ENCODE peak calls at places on chromosomes 1 and 21, in six cellular contexts. One of them, this sample, is unnamed.

GRCh38 chr1:183103141-183103540 is 79.9 kb downstream of the LAMC1 start:
- DNase-seq in GM23338: peak; percentile 21
- DNase-seq in PC-9: no peak
- DNase-seq in GM23248: no peak
- DNase-seq in hepatocyte: no peak
- DNase-seq in HCT116: no peak
- DNase-seq in this sample: no peak

GRCh38 chr1:62355095-62355494 is 35.9 kb upstream of the KANK4 start:
- DNase-seq in GM23338: no peak
- DNase-seq in PC-9: no peak
- DNase-seq in GM23248: peak; percentile 49
- DNase-seq in hepatocyte: no peak
- DNase-seq in HCT116: no peak
- DNase-seq in this sample: no peak

GRCh38 chr1:84505167-84506001 is 802 bp upstream of the SPATA1 start:
- DNase-seq in GM23338: peak; percentile 74
- DNase-seq in PC-9: peak; percentile 61
- DNase-seq in GM23248: peak; percentile 90
- DNase-seq in hepatocyte: peak; percentile 83
- DNase-seq in HCT116: no peak
- DNase-seq in this sample: peak; percentile 65

GRCh38 chr1:37670133-37670532 is 22.2 kb upstream of the CDCA8 start:
- DNase-seq in GM23338: no peak
- DNase-seq in PC-9: no peak
- DNase-seq in GM23248: no peak
- DNase-seq in hepatocyte: no peak
- DNase-seq in HCT116: no peak
- DNase-seq in this sample: no peak

GRCh38 chr21:17611414-17612022 is 1.2 kb downstream of the BTG3 start:
- DNase-seq in GM23338: peak; percentile 80
- DNase-seq in PC-9: peak; percentile 73
- DNase-seq in GM23248: peak; percentile 97
- DNase-seq in hepatocyte: peak; percentile 94
- DNase-seq in HCT116: peak; percentile 74
- DNase-seq in this sample: peak; percentile 85

GRCh38 chr1:234154320-234155251 is 218.7 kb upstream of the COA6 start:
- DNase-seq in GM23338: peak; percentile 95
- DNase-seq in PC-9: peak; percentile 59
- DNase-seq in GM23248: peak; percentile 82
- DNase-seq in hepatocyte: peak; percentile 77
- DNase-seq in HCT116: peak; percentile 70
- DNase-seq in this sample: peak; percentile 65

GRCh38 chr1:2025491-2025981 is 6.4 kb downstream of the GABRD start:
- DNase-seq in GM23338: no peak
- DNase-seq in PC-9: no peak
- DNase-seq in GM23248: no peak
- DNase-seq in hepatocyte: no peak
- DNase-seq in HCT116: no peak
- DNase-seq in this sample: no peak

GRCh38 chr1:116414364-116414763 is 41.3 kb downstream of the ATP1A1 start:
- DNase-seq in GM23338: no peak
- DNase-seq in PC-9: no peak
- DNase-seq in GM23248: no peak
- DNase-seq in hepatocyte: no peak
- DNase-seq in HCT116: no peak
- DNase-seq in this sample: no peak

GRCh38 chr1:109347511-109347910 is 40.7 kb upstream of the MYBPHL start:
- DNase-seq in GM23338: no peak
- DNase-seq in PC-9: no peak
- DNase-seq in GM23248: no peak
- DNase-seq in hepatocyte: no peak
- DNase-seq in HCT116: no peak
- DNase-seq in this sample: no peak

GRCh38 chr21:35026153-35026499 is 23.0 kb downstream of the RUNX1 start:
- DNase-seq in GM23338: no peak
- DNase-seq in PC-9: no peak
- DNase-seq in GM23248: no peak
- DNase-seq in hepatocyte: no peak
- DNase-seq in HCT116: no peak
- DNase-seq in this sample: no peak

GRCh38 chr1:37353871-37354270 is 120.5 kb upstream of the ZC3H12A start:
- DNase-seq in GM23338: no peak
- DNase-seq in PC-9: no peak
- DNase-seq in GM23248: no peak
- DNase-seq in hepatocyte: no peak
- DNase-seq in HCT116: no peak
- DNase-seq in this sample: no peak

GRCh38 chr1:47692196-47692595 is 254.4 kb downstream of the FOXD2 start:
- DNase-seq in GM23338: no peak
- DNase-seq in PC-9: no peak
- DNase-seq in GM23248: no peak
- DNase-seq in hepatocyte: no peak
- DNase-seq in HCT116: no peak
- DNase-seq in this sample: no peak

GRCh38 chr1:202471246-202471645 is 122.7 kb downstream of the PPP1R12B start:
- DNase-seq in GM23338: no peak
- DNase-seq in PC-9: no peak
- DNase-seq in GM23248: no peak
- DNase-seq in hepatocyte: no peak
- DNase-seq in HCT116: no peak
- DNase-seq in this sample: no peak

GRCh38 chr1:159949123-159949522 is 3.7 kb upstream of the IGSF9 start:
- DNase-seq in GM23338: no peak
- DNase-seq in PC-9: no peak
- DNase-seq in GM23248: no peak
- DNase-seq in hepatocyte: no peak
- DNase-seq in HCT116: no peak
- DNase-seq in this sample: no peak

GRCh38 chr1:223483511-223483910 is 90.3 kb downstream of the CCDC185 start:
- DNase-seq in GM23338: no peak
- DNase-seq in PC-9: no peak
- DNase-seq in GM23248: no peak
- DNase-seq in hepatocyte: no peak
- DNase-seq in HCT116: no peak
- DNase-seq in this sample: no peak

GRCh38 chr1:173095632-173096031 is 44.9 kb upstream of the TNFSF18 start:
- DNase-seq in GM23338: no peak
- DNase-seq in PC-9: no peak
- DNase-seq in GM23248: peak; percentile 92
- DNase-seq in hepatocyte: no peak
- DNase-seq in HCT116: no peak
- DNase-seq in this sample: no peak

GRCh38 chr21:41752231-41752681 is 14.6 kb downstream of the RIPK4 start:
- DNase-seq in GM23338: no peak
- DNase-seq in PC-9: peak; percentile 68
- DNase-seq in GM23248: peak; percentile 91
- DNase-seq in hepatocyte: peak; percentile 48
- DNase-seq in HCT116: no peak
- DNase-seq in this sample: no peak

GRCh38 chr1:24438423-24438901 is 22.9 kb downstream of the NIPAL3 start:
- DNase-seq in GM23338: peak; percentile 29
- DNase-seq in PC-9: no peak
- DNase-seq in GM23248: peak; percentile 25
- DNase-seq in hepatocyte: no peak
- DNase-seq in HCT116: no peak
- DNase-seq in this sample: no peak

GRCh38 chr1:182175340-182176068 is 114.0 kb upstream of the ZNF648 start:
- DNase-seq in GM23338: no peak
- DNase-seq in PC-9: peak; percentile 95
- DNase-seq in GM23248: no peak
- DNase-seq in hepatocyte: peak; percentile 53
- DNase-seq in HCT116: no peak
- DNase-seq in this sample: no peak

GRCh38 chr1:94438692-94439276 is 20.6 kb downstream of the ABCD3 start:
- DNase-seq in GM23338: no peak
- DNase-seq in PC-9: no peak
- DNase-seq in GM23248: peak; percentile 30
- DNase-seq in hepatocyte: no peak
- DNase-seq in HCT116: no peak
- DNase-seq in this sample: no peak

GRCh38 chr21:36321325-36322082 is 1.5 kb downstream of the MORC3 start:
- DNase-seq in GM23338: peak; percentile 66
- DNase-seq in PC-9: no peak
- DNase-seq in GM23248: peak; percentile 54
- DNase-seq in hepatocyte: peak; percentile 13
- DNase-seq in HCT116: no peak
- DNase-seq in this sample: peak; percentile 38

GRCh38 chr1:225446298-225446941 is 18.6 kb upstream of the LBR start:
- DNase-seq in GM23338: no peak
- DNase-seq in PC-9: no peak
- DNase-seq in GM23248: no peak
- DNase-seq in hepatocyte: no peak
- DNase-seq in HCT116: no peak
- DNase-seq in this sample: no peak
- H3K9me2 ChIP-seq in GM23338: no peaks in the 10 kb centered on the region
- H3K9me2 ChIP-seq in PC-9: no peaks in the 10 kb centered on the region
- H3K9me2 ChIP-seq in GM23248: no peaks in the 10 kb centered on the region
- H3K9me2 ChIP-seq in hepatocyte: no peaks in the 10 kb centered on the region
- H3K9me2 ChIP-seq in HCT116: no peaks in the 10 kb centered on the region
- H3K9me2 ChIP-seq in this sample: no peaks in the 10 kb centered on the region

GRCh38 chr1:21301794-21302440 is 11.7 kb upstream of the ECE1 start:
- DNase-seq in GM23338: no peak
- DNase-seq in PC-9: no peak
- DNase-seq in GM23248: no peak
- DNase-seq in hepatocyte: no peak
- DNase-seq in HCT116: no peak
- DNase-seq in this sample: no peak
- H3K9me2 ChIP-seq in GM23338: no peaks in the 10 kb centered on the region
- H3K9me2 ChIP-seq in PC-9: no peaks in the 10 kb centered on the region
- H3K9me2 ChIP-seq in GM23248: no peaks in the 10 kb centered on the region
- H3K9me2 ChIP-seq in hepatocyte: no peaks in the 10 kb centered on the region
- H3K9me2 ChIP-seq in HCT116: no peaks in the 10 kb centered on the region
- H3K9me2 ChIP-seq in this sample: no peaks in the 10 kb centered on the region

DNA sequence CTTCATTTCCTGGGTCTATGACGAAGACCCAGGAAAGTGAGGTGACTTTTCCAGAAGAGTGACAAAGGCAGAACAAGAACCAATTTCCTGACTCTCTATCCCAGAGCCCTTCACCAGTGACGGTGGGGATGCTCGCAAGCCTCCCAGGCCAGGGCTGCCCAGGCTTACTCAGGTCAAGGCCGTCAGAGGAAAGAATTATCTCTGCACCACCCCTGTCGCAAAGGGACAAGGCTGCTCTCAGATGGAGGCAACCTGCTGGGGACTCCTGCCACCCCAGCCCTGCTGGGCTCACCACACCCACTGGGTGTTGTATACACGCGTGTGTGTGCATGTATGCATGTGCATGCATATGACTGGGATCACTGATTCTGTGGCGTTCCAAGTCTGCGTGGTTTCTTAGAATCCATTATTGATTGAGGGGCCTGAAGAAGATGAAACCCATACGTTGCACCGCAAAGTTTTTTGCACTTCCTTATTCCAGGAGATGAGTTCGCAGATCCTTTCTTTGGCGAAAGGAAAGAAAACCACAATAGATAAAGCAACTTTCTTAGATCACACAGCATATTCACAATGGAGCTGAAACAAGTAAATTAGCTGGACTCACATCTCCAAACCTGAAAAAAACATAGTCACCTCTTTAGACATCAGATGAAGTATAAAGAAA is 255.8 kb downstream of the RHOU start:
- DNase-seq in GM23338: no peak
- DNase-seq in PC-9: no peak
- DNase-seq in GM23248: no peak
- DNase-seq in hepatocyte: no peak
- DNase-seq in HCT116: no peak
- DNase-seq in this sample: no peak
- H3K9me2 ChIP-seq in GM23338: peaks cover 13% of the 10 kb centered on the region
- H3K9me2 ChIP-seq in PC-9: no peaks in the 10 kb centered on the region
- H3K9me2 ChIP-seq in GM23248: no peaks in the 10 kb centered on the region
- H3K9me2 ChIP-seq in hepatocyte: no peaks in the 10 kb centered on the region
- H3K9me2 ChIP-seq in HCT116: no peaks in the 10 kb centered on the region
- H3K9me2 ChIP-seq in this sample: no peaks in the 10 kb centered on the region

GRCh38 chr21:22138297-22139016 is 1140.2 kb downstream of the NCAM2 start:
- DNase-seq in GM23338: no peak
- DNase-seq in PC-9: no peak
- DNase-seq in GM23248: no peak
- DNase-seq in hepatocyte: no peak
- DNase-seq in HCT116: no peak
- DNase-seq in this sample: no peak

GRCh38 chr21:22136770-22137169 is 1138.6 kb downstream of the NCAM2 start:
- DNase-seq in GM23338: no peak
- DNase-seq in PC-9: no peak
- DNase-seq in GM23248: no peak
- DNase-seq in hepatocyte: no peak
- DNase-seq in HCT116: no peak
- DNase-seq in this sample: no peak
- H3K9me2 ChIP-seq in GM23338: no peaks in the 10 kb centered on the region
- H3K9me2 ChIP-seq in PC-9: no peaks in the 10 kb centered on the region
- H3K9me2 ChIP-seq in GM23248: no peaks in the 10 kb centered on the region
- H3K9me2 ChIP-seq in hepatocyte: no peaks in the 10 kb centered on the region
- H3K9me2 ChIP-seq in HCT116: no peaks in the 10 kb centered on the region
- H3K9me2 ChIP-seq in this sample: no peaks in the 10 kb centered on the region

DNA sequence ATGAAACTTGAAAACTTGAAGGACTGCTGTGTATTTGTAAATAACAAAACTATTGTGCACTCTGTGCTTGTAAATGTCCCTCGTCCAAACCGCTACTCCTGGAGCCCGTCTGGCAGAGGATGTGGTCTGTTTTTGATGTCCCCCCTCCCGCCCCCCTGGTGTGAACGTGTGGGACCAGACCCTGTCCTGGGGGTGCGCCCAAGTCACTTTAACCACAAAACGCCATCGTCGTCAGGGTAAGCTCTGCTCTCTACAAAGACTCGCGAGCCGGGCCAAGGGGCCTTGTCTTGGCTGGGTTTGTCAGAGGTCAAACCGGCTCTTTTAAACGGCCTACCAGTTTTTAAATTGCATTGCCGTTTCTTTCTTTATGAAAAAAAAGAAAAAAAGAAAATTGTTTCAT is 87.4 kb upstream of the TMEM51 start:
- DNase-seq in GM23338: no peak
- DNase-seq in PC-9: no peak
- DNase-seq in GM23248: no peak
- DNase-seq in hepatocyte: no peak
- DNase-seq in HCT116: no peak
- DNase-seq in this sample: no peak
- H3K9me2 ChIP-seq in GM23338: no peaks in the 10 kb centered on the region
- H3K9me2 ChIP-seq in PC-9: no peaks in the 10 kb centered on the region
- H3K9me2 ChIP-seq in GM23248: no peaks in the 10 kb centered on the region
- H3K9me2 ChIP-seq in hepatocyte: no peaks in the 10 kb centered on the region
- H3K9me2 ChIP-seq in HCT116: no peaks in the 10 kb centered on the region
- H3K9me2 ChIP-seq in this sample: no peaks in the 10 kb centered on the region

This sample was measured in OCI-LY7.